ENCODE peak calls at places on chromosome 3, in ten cellular contexts. O, I, S, F, D, U, L, K, B and P are unnamed samples.

GRCh38 chr3:185837409-185837808 is 12.6 kb upstream of the IGF2BP2 start:
- DNase-seq in U (no peak), S (no peak), D (no peak), B (no peak), O (no peak), F (no peak), L (no peak), I (no peak), K (no peak), P (no peak)

GRCh38 chr3:160163259-160163878 is 61.9 kb upstream of the C3orf80 start:
- DNase-seq in U (no peak), B (no peak), I (no peak), D (no peak), F (no peak), O (no peak), K (no peak), S (no peak), L (no peak), P (no peak)

GRCh38 chr3:1235526-1236120 is 142.8 kb downstream of the CNTN6 start:
- DNase-seq in B (no peak), S (no peak), K (no peak), F (no peak), O (no peak), D (no peak), U (no peak), L (no peak), I (no peak), P (no peak)

GRCh38 chr3:186108106-186108940 is 566 bp downstream of the ETV5 start:
- DNase-seq in O (no peak), D (peak; percentile 51), L (no peak), U (peak; percentile 83), K (no peak), B (peak; percentile 50), I (peak; percentile 45), F (peak; percentile 7), S (peak; percentile 30), P (peak; percentile 62)

GRCh38 chr3:107816082-107816481 is 274.7 kb downstream of the CD47 start:
- DNase-seq in I (no peak), L (no peak), U (no peak), B (no peak), K (no peak), O (no peak), D (no peak), F (no peak), S (no peak), P (no peak)

GRCh38 chr3:50436063-50436674 is 67.3 kb downstream of the CACNA2D2 start:
- DNase-seq in S (peak; percentile 83), L (no peak), D (no peak), K (no peak), B (peak; percentile 51), I (peak; percentile 85), O (peak; percentile 62), F (peak; percentile 70), U (peak; percentile 77), P (no peak)

GRCh38 chr3:172102123-172102882 is 62.9 kb downstream of the FNDC3B start:
- DNase-seq in D (no peak), F (peak; percentile 7), S (peak; percentile 48), I (peak; percentile 61), L (no peak), K (no peak), O (peak; percentile 49), U (no peak), B (no peak), P (no peak)

GRCh38 chr3:127287840-127288239 is at the start of gene PRR20G:
- DNase-seq in D (no peak), U (no peak), I (no peak), S (no peak), K (no peak), B (no peak), L (no peak), O (no peak), F (no peak), P (no peak)

GRCh38 chr3:39184968-39185285 is 7.5 kb downstream of the XIRP1 start:
- DNase-seq in O (no peak), U (no peak), L (no peak), S (no peak), B (no peak), K (no peak), I (no peak), F (no peak), D (no peak), P (no peak)

GRCh38 chr3:179016979-179017670 is 54.5 kb downstream of the ZMAT3 start:
- DNase-seq in S (no peak), F (no peak), O (no peak), I (no peak), K (no peak), U (no peak), L (no peak), B (no peak), D (no peak), P (no peak)

GRCh38 chr3:63494646-63495045 is 157.8 kb upstream of the SNTN start:
- DNase-seq in L (no peak), D (no peak), U (no peak), F (no peak), K (no peak), B (no peak), O (no peak), I (no peak), S (no peak), P (no peak)

GRCh38 chr3:25582242-25582641 is 82.5 kb downstream of the TOP2B start:
- DNase-seq in K (no peak), U (no peak), F (no peak), I (no peak), L (peak; percentile 48), D (no peak), S (no peak), B (no peak), O (no peak), P (no peak)

GRCh38 chr3:65847947-65848346 is 190.8 kb downstream of the MAGI1 start:
- DNase-seq in S (no peak), L (no peak), F (no peak), K (no peak), D (no peak), O (no peak), B (no peak), I (no peak), U (no peak), P (no peak)

GRCh38 chr3:186002884-186003472 is 65.2 kb upstream of the TRA2B start:
- DNase-seq in L (no peak), O (no peak), K (no peak), F (no peak), B (no peak), D (no peak), U (peak; percentile 31), I (no peak), S (no peak), P (peak; percentile 27)

GRCh38 chr3:14337828-14338227 is 64.6 kb upstream of the SLC6A6 start:
- DNase-seq in S (no peak), U (no peak), I (no peak), L (no peak), K (no peak), F (no peak), B (no peak), O (no peak), D (no peak), P (no peak)

GRCh38 chr3:13600950-13601691 is 52.2 kb downstream of the FBLN2 start:
- DNase-seq in I (no peak), S (no peak), U (no peak), D (no peak), F (no peak), K (no peak), O (no peak), L (peak; percentile 28), B (no peak), P (peak; percentile 100)

GRCh38 chr3:79003994-79004393 is 763.8 kb downstream of the ROBO1 start:
- DNase-seq in F (no peak), L (no peak), D (no peak), U (no peak), I (no peak), O (no peak), S (no peak), K (no peak), B (no peak), P (no peak)

GRCh38 chr3:140434261-140434905 is 243.5 kb upstream of the TRIM42 start:
- DNase-seq in B (no peak), D (no peak), L (no peak), S (no peak), K (no peak), O (no peak), U (no peak), I (peak; percentile 23), F (no peak), P (no peak)

GRCh38 chr3:71210257-71211002 is 373.1 kb downstream of the FOXP1 start:
- DNase-seq in L (peak; percentile 34), U (no peak), O (no peak), I (no peak), D (no peak), F (no peak), K (no peak), B (no peak), S (no peak), P (no peak)

GRCh38 chr3:82628385-82629014 is 867.1 kb upstream of the GBE1 start:
- DNase-seq in K (no peak), D (no peak), I (no peak), B (no peak), S (no peak), U (no peak), F (no peak), O (no peak), L (no peak), P (no peak)

GRCh38 chr3:124707667-124708066 is 22.6 kb upstream of the UMPS start:
- DNase-seq in K (no peak), I (no peak), B (no peak), F (no peak), D (no peak), O (no peak), S (no peak), U (no peak), L (peak; percentile 45), P (peak; percentile 13)

GRCh38 chr3:189708375-189708774 is 77.2 kb downstream of the TP63 start:
- DNase-seq in I (no peak), F (no peak), O (no peak), S (no peak), K (no peak), D (no peak), U (no peak), L (no peak), B (no peak), P (no peak)

GRCh38 chr3:135081451-135082434 is 286.7 kb downstream of the EPHB1 start:
- DNase-seq in U (peak; percentile 24), F (no peak), B (no peak), I (no peak), K (no peak), S (no peak), D (peak; percentile 12), L (no peak), O (no peak), P (no peak)

GRCh38 chr3:142072851-142073250 is 76.5 kb downstream of the TFDP2 start:
- DNase-seq in U (no peak), L (no peak), D (no peak), I (no peak), O (no peak), S (no peak), K (no peak), F (no peak), B (no peak), P (no peak)

GRCh38 chr3:52769786-52770445 is 824 bp downstream of the NEK4 start:
- DNase-seq in K (no peak), I (no peak), U (no peak), D (no peak), B (no peak), O (no peak), L (no peak), S (no peak), F (no peak), P (peak; percentile 15)

GRCh38 chr3:100548053-100548452 is 55.6 kb downstream of the TMEM45A start:
- DNase-seq in S (no peak), K (peak; percentile 2), U (no peak), O (no peak), I (no peak), D (no peak), L (no peak), F (no peak), B (no peak), P (peak; percentile 59)

GRCh38 chr3:43531835-43532234 is 90.0 kb downstream of the ANO10 start:
- DNase-seq in D (no peak), U (no peak), B (no peak), S (no peak), O (no peak), F (no peak), K (no peak), L (no peak), I (no peak), P (peak; percentile 82)

GRCh38 chr3:187773233-187773962 is 28.1 kb upstream of the BCL6 start:
- DNase-seq in K (no peak), S (no peak), I (no peak), U (no peak), L (no peak), F (no peak), O (no peak), D (no peak), B (no peak), P (no peak)